ENCODE peak calls at places on chromosomes 1 and 21, in four cellular contexts. Q, I, G and R are unnamed samples.

GRCh38 chr1:39453603-39454002 is 37.8 kb upstream of the BMP8A start:
- DNase-seq in Q (peak; percentile 74), I (peak; percentile 72), G (no peak), R (no peak)

GRCh38 chr1:190579517-190580193 is 102.0 kb upstream of the BRINP3 start:
- DNase-seq in Q (no peak), I (no peak), G (peak; percentile 40), R (no peak)

GRCh38 chr1:246301553-246302250 is 205.4 kb downstream of the SMYD3 start:
- DNase-seq in Q (no peak), I (peak; percentile 63), G (no peak), R (no peak)

GRCh38 chr1:31745071-31745897 is 18.9 kb downstream of the ADGRB2 start:
- DNase-seq in Q (no peak), I (peak; percentile 80), G (peak; percentile 72), R (peak; percentile 82)

GRCh38 chr1:230272557-230272956 is 153.6 kb downstream of the PGBD5 start:
- DNase-seq in Q (no peak), I (no peak), G (no peak), R (no peak)

GRCh38 chr1:94401206-94401605 is 17.0 kb upstream of the ABCD3 start:
- DNase-seq in Q (no peak), I (no peak), G (no peak), R (no peak)

GRCh38 chr1:178867670-178868069 is 3.2 kb downstream of the ANGPTL1 start:
- DNase-seq in Q (no peak), I (peak; percentile 52), G (no peak), R (no peak)

GRCh38 chr1:22709891-22710687 is 550 bp upstream of the EPHB2 start:
- DNase-seq in Q (peak; percentile 62), I (peak; percentile 81), G (no peak), R (peak; percentile 60)

GRCh38 chr1:111145963-111146768 is 6.1 kb downstream of the CEPT1 start:
- DNase-seq in Q (no peak), I (no peak), G (no peak), R (no peak)

GRCh38 chr1:226798427-226799411 is 59.6 kb upstream of the ITPKB start:
- DNase-seq in Q (no peak), I (no peak), G (no peak), R (peak; percentile 42)

GRCh38 chr1:201375169-201375568 is 2.3 kb downstream of the TNNT2 start:
- DNase-seq in Q (no peak), I (peak; percentile 14), G (no peak), R (no peak)

GRCh38 chr1:39170731-39171375 is 33.6 kb upstream of the MACF1 start:
- DNase-seq in Q (no peak), I (no peak), G (no peak), R (no peak)

GRCh38 chr21:25518491-25518911 is 88.8 kb downstream of the MRPL39 start:
- DNase-seq in Q (peak; percentile 11), I (no peak), G (no peak), R (no peak)

GRCh38 chr1:235397733-235398132 is 30.5 kb downstream of the TBCE start:
- DNase-seq in Q (peak; percentile 95), I (peak; percentile 99), G (no peak), R (no peak)

GRCh38 chr1:218671573-218671972 is 326.4 kb downstream of the TGFB2 start:
- DNase-seq in Q (peak; percentile 64), I (no peak), G (no peak), R (no peak)

GRCh38 chr1:59367269-59368006 is 70.5 kb downstream of the FGGY start:
- DNase-seq in Q (peak; percentile 96), I (peak; percentile 93), G (no peak), R (no peak)

GRCh38 chr1:39805385-39805784 is 16.7 kb upstream of the BMP8B start:
- DNase-seq in Q (no peak), I (no peak), G (no peak), R (no peak)

GRCh38 chr1:20367626-20368025 is 77.0 kb downstream of the VWA5B1 start:
- DNase-seq in Q (no peak), I (no peak), G (no peak), R (no peak)

GRCh38 chr1:231027136-231027925 is 12.7 kb downstream of the FAM89A start:
- DNase-seq in Q (no peak), I (no peak), G (no peak), R (no peak)

GRCh38 chr1:173496757-173497323 is 19.7 kb downstream of the PRDX6 start:
- DNase-seq in Q (no peak), I (no peak), G (no peak), R (no peak)
- H3K79me2 ChIP-seq in Q (no peaks in the 10 kb centered on the region), I (no peaks in the 10 kb centered on the region), G (no peaks in the 10 kb centered on the region), R (no peaks in the 10 kb centered on the region)

GRCh38 chr1:166952002-166952746 is 23.2 kb downstream of the ILDR2 start:
- DNase-seq in Q (peak; percentile 94), I (peak; percentile 24), G (no peak), R (no peak)

GRCh38 chr1:166948856-166949350 is 26.4 kb downstream of the ILDR2 start:
- DNase-seq in Q (no peak), I (no peak), G (no peak), R (no peak)

GRCh38 chr1:166950156-166950555 is 25.2 kb downstream of the ILDR2 start:
- DNase-seq in Q (no peak), I (no peak), G (no peak), R (no peak)

GRCh38 chr1:166953486-166953885 is 21.9 kb downstream of the ILDR2 start:
- DNase-seq in Q (peak; percentile 29), I (no peak), G (no peak), R (no peak)

DNA sequence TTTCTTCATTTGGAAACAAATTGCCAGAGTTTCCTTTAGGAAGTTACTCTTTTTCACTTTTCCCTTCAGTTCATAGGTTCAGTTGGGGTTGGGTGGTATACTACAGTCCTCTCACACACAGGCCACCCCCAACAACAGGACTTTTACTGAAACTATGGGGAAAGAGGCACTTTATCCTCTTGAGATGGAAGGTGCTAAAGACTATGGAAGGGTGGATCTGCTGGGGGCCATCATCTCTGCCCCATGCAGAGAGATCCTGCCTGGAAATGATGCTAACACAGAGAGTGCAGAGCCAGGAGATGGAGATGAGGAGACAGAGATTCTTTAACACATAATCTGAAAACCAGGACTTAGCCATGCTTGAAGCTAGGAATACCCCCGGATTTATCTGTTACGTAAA is 24.3 kb downstream of the ILDR2 start:
- DNase-seq in Q (no peak), I (no peak), G (no peak), R (no peak)
- H3K4me1 ChIP-seq in Q (no peaks in the 10 kb centered on the region), I (no peaks in the 10 kb centered on the region), G (no peaks in the 10 kb centered on the region), R (no peaks in the 10 kb centered on the region)

DNA sequence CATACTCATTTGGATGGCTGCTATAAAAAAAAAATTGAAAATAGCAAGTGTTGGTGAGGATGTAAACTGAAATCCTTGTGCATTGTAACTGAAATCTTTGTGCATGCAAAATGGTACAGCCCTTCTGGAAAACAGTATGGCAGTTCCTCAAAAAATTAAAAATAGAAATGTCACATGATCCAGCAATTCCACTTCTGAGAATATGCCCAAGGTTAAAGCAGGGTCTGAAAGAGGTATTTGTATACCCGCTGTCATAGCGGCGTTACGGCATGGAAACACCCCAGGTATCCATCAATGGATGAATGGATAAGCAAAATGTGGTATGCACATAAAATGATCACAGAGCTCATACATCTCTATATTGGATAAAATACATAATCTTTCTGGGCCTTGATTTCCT is 116.7 kb downstream of the RUSC1 start:
- DNase-seq in Q (no peak), I (no peak), G (no peak), R (no peak)
- H3K79me2 ChIP-seq in Q (no peaks in the 10 kb centered on the region), I (peaks cover 69% of the 10 kb centered on the region), G (peaks cover 33% of the 10 kb centered on the region), R (no peaks in the 10 kb centered on the region)

DNA sequence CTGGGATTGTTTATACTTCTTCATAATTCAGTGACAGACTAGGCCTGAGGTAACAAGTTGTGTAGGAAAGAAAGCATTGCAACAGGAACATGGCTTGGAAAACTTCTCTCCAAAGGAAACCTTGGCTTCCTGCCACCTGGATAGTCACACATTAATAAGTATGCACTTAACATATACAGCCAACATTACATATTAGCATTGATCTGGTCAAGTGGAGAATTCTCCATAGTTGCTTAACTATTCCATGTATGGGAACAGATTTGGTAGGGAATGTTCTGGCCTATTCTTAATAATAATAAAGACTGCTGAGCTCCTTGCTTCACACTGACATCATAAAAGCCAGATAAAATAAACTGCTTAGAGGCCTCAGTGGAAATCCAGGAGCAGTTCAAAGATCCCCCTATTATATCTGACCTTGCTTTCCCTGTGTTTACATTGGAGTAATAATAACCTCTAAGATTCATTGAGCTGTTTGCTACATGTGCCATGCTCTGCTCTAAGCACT is 27.2 kb upstream of the NFIA start:
- DNase-seq in Q (no peak), I (peak; percentile 26), G (no peak), R (no peak)
- H3K4me1 ChIP-seq in Q (peaks cover 3% of the 10 kb centered on the region), I (no peaks in the 10 kb centered on the region), G (peaks cover 24% of the 10 kb centered on the region), R (peaks cover 13% of the 10 kb centered on the region)

GRCh38 chr1:153963030-153963849 is at the start of gene SLC39A1:
- DNase-seq in Q (peak; percentile 95), I (peak; percentile 98), G (peak; percentile 99), R (peak; percentile 94)

GRCh38 chr1:153961421-153961820 is 1.9 kb downstream of the SLC39A1 start:
- DNase-seq in Q (no peak), I (no peak), G (no peak), R (no peak)

GRCh38 chr1:153962088-153963029 is 978 bp downstream of the SLC39A1 start:
- DNase-seq in Q (peak; percentile 70), I (peak; percentile 83), G (no peak), R (no peak)

GRCh38 chr1:153967109-153967999 is at the start of gene CREB3L4:
- DNase-seq in Q (peak; percentile 100), I (peak; percentile 98), G (peak; percentile 99), R (peak; percentile 98)

DNA sequence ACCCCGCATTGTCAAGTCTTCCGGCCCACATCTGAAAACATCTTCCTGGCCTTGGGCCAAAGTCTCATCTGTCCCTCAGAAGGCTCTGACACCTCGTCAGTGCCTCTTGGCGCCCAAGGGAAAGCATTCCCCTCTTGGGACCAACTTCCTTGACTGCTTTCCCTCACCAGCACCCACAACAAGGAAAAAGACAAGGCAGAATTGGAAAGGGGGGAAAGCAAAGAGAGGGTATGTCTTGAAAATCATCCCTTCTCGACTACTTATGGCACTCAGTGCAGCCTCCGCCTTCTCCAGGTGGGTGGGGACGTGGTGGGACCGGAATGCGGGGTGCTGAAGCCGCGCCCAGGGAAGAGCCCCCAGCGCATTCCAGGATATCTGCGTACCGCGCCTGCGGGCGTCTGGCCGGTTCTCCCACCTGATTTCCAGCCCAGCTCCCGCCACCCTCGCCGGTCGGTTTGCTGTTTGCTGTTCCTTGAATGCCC is 554 bp upstream of the SLC39A1 start:
- DNase-seq in Q (peak; percentile 72), I (peak; percentile 58), G (peak; percentile 34), R (no peak)
- H3K79me2 ChIP-seq in Q (peaks cover 12% of the 10 kb centered on the region), I (peaks cover 47% of the 10 kb centered on the region), G (peaks cover 41% of the 10 kb centered on the region), R (peaks cover 44% of the 10 kb centered on the region)

GRCh38 chr1:55868026-55868425 is 652.9 kb upstream of the USP24 start:
- DNase-seq in Q (peak; percentile 71), I (peak; percentile 52), G (no peak), R (no peak)

GRCh38 chr1:55867444-55867843 is 652.3 kb upstream of the USP24 start:
- DNase-seq in Q (no peak), I (no peak), G (no peak), R (no peak)

GRCh38 chr1:55869050-55869449 is 653.9 kb upstream of the USP24 start:
- DNase-seq in Q (peak; percentile 32), I (peak; percentile 15), G (no peak), R (no peak)

DNA sequence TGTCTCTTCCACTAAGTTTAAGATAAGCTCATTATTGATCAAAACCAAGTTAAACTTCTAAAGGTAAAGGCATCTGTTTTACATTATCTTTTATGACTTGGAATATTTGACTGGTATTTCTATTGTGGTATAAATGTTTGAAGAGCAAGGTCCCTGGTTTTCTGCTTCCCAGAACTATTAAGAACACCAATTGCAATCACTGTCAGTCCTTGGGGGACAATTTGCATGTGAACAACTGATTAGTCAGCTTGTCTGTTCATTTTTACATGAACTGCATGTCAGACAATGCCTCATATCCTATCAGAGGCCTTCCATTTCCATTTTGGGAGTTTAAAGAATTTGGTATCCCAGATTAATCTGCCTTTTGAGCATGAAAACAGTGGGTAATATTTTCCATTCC is 654.9 kb upstream of the USP24 start:
- DNase-seq in Q (peak; percentile 26), I (peak; percentile 36), G (no peak), R (no peak)
- H3K4me1 ChIP-seq in Q (peaks cover 15% of the 10 kb centered on the region), I (peaks cover 6% of the 10 kb centered on the region), G (no peaks in the 10 kb centered on the region), R (no peaks in the 10 kb centered on the region)